ENCODE peak calls at places on chromosomes 6 and 20, in eight cellular contexts. K is H1, P is HepG2, I is WTC11, S is SK-N-SH, G is A549, M is K562, R is GM12878. Y is an unnamed sample.

GRCh38 chr6:15824851-15825250 is 162.0 kb upstream of the DTNBP1 start:
- DNase-seq in K (no peak), I (no peak), R (no peak), M (no peak), P (no peak), G (no peak), S (no peak), Y (no peak)

GRCh38 chr6:38814761-38815160 is 99.7 kb downstream of the DNAH8 start:
- DNase-seq in R (no peak), M (no peak), P (no peak), I (no peak), S (no peak), K (no peak), G (no peak), Y (no peak)

GRCh38 chr6:126701799-126702198 is 361.9 kb downstream of the CENPW start:
- DNase-seq in G (no peak), S (no peak), K (no peak), P (no peak), R (no peak), M (no peak), I (no peak), Y (peak; percentile 28)

GRCh38 chr20:4750381-4750780 is 28.7 kb downstream of the PRND start:
- DNase-seq in P (no peak), S (no peak), R (no peak), K (no peak), G (no peak), I (no peak), M (no peak), Y (no peak)

GRCh38 chr20:59014680-59015389 is 4.4 kb upstream of the TUBB1 start:
- DNase-seq in S (no peak), G (no peak), I (no peak), R (no peak), P (no peak), K (peak; percentile 36), M (no peak), Y (no peak)

GRCh38 chr20:56934888-56935287 is 305.8 kb downstream of the TFAP2C start:
- DNase-seq in R (no peak), G (no peak), P (no peak), S (no peak), K (no peak), M (no peak), I (no peak), Y (no peak)

GRCh38 chr20:21522479-21523397 is 8.9 kb upstream of the NKX2-2 start:
- DNase-seq in P (no peak), K (peak; percentile 71), G (no peak), R (no peak), I (peak; percentile 42), M (no peak), S (peak; percentile 27), Y (no peak)

GRCh38 chr6:108715832-108716231 is 132.4 kb upstream of the ARMC2 start:
- DNase-seq in R (no peak), S (peak; percentile 56), I (no peak), G (no peak), P (no peak), K (no peak), M (no peak), Y (peak; percentile 40)

DNA sequence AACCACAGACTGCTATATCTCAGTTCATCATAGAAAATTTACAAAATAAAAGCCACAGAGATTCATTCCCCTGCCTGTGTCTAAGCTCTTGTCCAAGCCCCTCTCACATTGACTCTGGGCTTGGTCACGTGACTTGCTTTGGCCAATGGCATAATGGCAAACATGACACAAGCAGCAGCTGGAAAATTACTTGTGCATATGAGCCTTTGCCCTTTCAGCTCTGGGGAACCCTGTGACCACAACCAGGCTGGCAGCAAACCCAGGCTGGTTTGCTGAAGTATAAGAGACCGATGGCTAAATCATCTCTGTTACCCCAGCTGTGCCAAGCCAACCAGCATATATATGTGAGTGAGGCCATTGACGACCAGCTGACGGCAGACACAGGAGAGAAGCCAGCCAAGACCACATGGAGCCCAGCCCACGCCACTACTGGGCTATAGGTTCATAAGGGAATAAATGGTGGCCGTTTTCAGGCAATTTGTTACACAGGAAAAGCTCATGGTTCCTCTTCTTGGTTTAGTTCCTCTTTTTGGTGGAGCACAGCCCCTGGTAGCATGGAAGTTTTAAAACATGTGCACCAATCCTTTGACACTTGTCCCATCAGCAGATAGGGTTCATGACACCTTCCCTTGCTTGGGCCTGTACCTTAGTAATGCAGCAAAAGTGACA is 31.8 kb upstream of the RSPO4 start:
- DNase-seq in M (peak; percentile 15), I (no peak), K (no peak), P (no peak), G (no peak), S (no peak), R (no peak), Y (no peak)
- TF ChIP-seq USF2 in M (peak; percentile 83), I (peak; percentile 44), K (no peak), P (no peak), G (peak; percentile 61), S (no peak), R (no peak), Y (no peak)

GRCh38 chr6:134937426-134937825 is 12.5 kb downstream of the ALDH8A1 start:
- DNase-seq in P (no peak), I (no peak), K (no peak), S (no peak), R (no peak), M (no peak), G (no peak), Y (peak; percentile 22)
- TF ChIP-seq USF2 in P (no peak), I (no peak), K (no peak), S (no peak), R (no peak), M (no peak), G (no peak), Y (no peak)

GRCh38 chr6:74320076-74320475 is 624.1 kb downstream of the CD109 start:
- DNase-seq in M (no peak), R (no peak), S (no peak), K (no peak), G (no peak), I (no peak), P (no peak), Y (no peak)
- TF ChIP-seq USF2 in M (no peak), R (no peak), S (no peak), K (no peak), G (no peak), I (no peak), P (no peak), Y (no peak)

GRCh38 chr6:48032156-48032555 is 78.8 kb downstream of the PTCHD4 start:
- DNase-seq in P (peak; percentile 28), K (no peak), S (no peak), G (no peak), R (no peak), M (no peak), I (no peak), Y (peak; percentile 81)
- TF ChIP-seq USF2 in P (no peak), K (no peak), S (no peak), G (no peak), R (no peak), M (no peak), I (no peak), Y (no peak)

DNA sequence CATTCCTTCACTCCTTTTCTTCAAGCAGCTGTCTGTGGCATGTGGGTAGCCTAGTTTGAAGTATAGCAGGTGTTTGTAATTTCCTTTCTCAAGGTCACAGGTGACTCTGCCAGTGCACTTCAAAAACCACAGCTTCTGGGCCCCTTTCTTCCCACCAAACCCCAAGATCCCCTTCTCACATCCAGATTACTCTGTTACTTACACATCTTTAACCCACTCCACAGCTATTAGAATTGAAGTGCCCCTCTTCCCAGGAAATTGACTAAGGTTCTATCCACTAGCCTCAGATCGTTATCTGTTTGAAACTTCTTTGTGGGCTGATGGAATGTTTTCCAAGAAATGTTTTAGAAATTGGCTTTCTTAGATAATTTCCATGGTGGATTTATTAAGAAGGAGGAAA is 150.8 kb downstream of the AHI1 start:
- DNase-seq in G (no peak), P (no peak), S (peak; percentile 3), R (no peak), M (no peak), K (no peak), I (no peak), Y (peak; percentile 39)
- TF ChIP-seq USF2 in G (no peak), P (no peak), S (no peak), R (no peak), M (no peak), K (no peak), I (no peak), Y (no peak)

GRCh38 chr20:10376271-10377075 is 57.5 kb downstream of the MKKS start:
- DNase-seq in R (no peak), M (no peak), G (no peak), P (no peak), S (no peak), K (no peak), I (no peak), Y (peak; percentile 75)
- TF ChIP-seq USF2 in R (no peak), M (no peak), G (no peak), P (no peak), S (no peak), K (no peak), I (no peak), Y (peak; percentile 2)